ENCODE peak calls at places on chromosomes 1 and 21, in nine cellular contexts. One of them, this sample, is unnamed.

GRCh38 chr1:182721525-182721924 is 37.1 kb upstream of the RGS8 start:
- DNase-seq in mesendoderm: no peak
- DNase-seq in psoas muscle: no peak
- DNase-seq in heart left ventricle: no peak
- DNase-seq in CD4-positive, CD25-positive, alpha-beta regulatory T cell: no peak
- DNase-seq in fibroblast of lung: no peak
- DNase-seq in lung: no peak
- DNase-seq in Peyer's patch: no peak
- DNase-seq in PC-3: no peak
- DNase-seq in this sample: no peak

GRCh38 chr1:184866991-184867788 is 107.1 kb downstream of the NIBAN1 start:
- DNase-seq in mesendoderm: no peak
- DNase-seq in psoas muscle: no peak
- DNase-seq in heart left ventricle: no peak
- DNase-seq in CD4-positive, CD25-positive, alpha-beta regulatory T cell: peak; percentile 46
- DNase-seq in fibroblast of lung: peak; percentile 99
- DNase-seq in lung: no peak
- DNase-seq in Peyer's patch: no peak
- DNase-seq in PC-3: peak; percentile 76
- DNase-seq in this sample: peak; percentile 33

GRCh38 chr1:209445576-209445975 is 137.9 kb upstream of the CAMK1G start:
- DNase-seq in mesendoderm: no peak
- DNase-seq in psoas muscle: no peak
- DNase-seq in heart left ventricle: no peak
- DNase-seq in CD4-positive, CD25-positive, alpha-beta regulatory T cell: no peak
- DNase-seq in fibroblast of lung: no peak
- DNase-seq in lung: no peak
- DNase-seq in Peyer's patch: no peak
- DNase-seq in PC-3: no peak
- DNase-seq in this sample: no peak

GRCh38 chr1:153636312-153636711 is 2.4 kb downstream of the CHTOP start:
- DNase-seq in mesendoderm: no peak
- DNase-seq in psoas muscle: no peak
- DNase-seq in heart left ventricle: no peak
- DNase-seq in CD4-positive, CD25-positive, alpha-beta regulatory T cell: no peak
- DNase-seq in fibroblast of lung: no peak
- DNase-seq in lung: no peak
- DNase-seq in Peyer's patch: no peak
- DNase-seq in PC-3: no peak
- DNase-seq in this sample: no peak

GRCh38 chr1:119294199-119294598 is 74.4 kb upstream of the HAO2 start:
- DNase-seq in mesendoderm: peak; percentile 10
- DNase-seq in psoas muscle: no peak
- DNase-seq in heart left ventricle: no peak
- DNase-seq in CD4-positive, CD25-positive, alpha-beta regulatory T cell: no peak
- DNase-seq in fibroblast of lung: no peak
- DNase-seq in lung: no peak
- DNase-seq in Peyer's patch: no peak
- DNase-seq in PC-3: no peak
- DNase-seq in this sample: no peak

GRCh38 chr1:27109103-27109822 is 45.7 kb downstream of the SLC9A1 start:
- DNase-seq in mesendoderm: peak; percentile 80
- DNase-seq in psoas muscle: no peak
- DNase-seq in heart left ventricle: no peak
- DNase-seq in CD4-positive, CD25-positive, alpha-beta regulatory T cell: no peak
- DNase-seq in fibroblast of lung: no peak
- DNase-seq in lung: no peak
- DNase-seq in Peyer's patch: no peak
- DNase-seq in PC-3: peak; percentile 61
- DNase-seq in this sample: no peak

GRCh38 chr1:172697463-172698100 is 38.7 kb downstream of the FASLG start:
- DNase-seq in mesendoderm: no peak
- DNase-seq in psoas muscle: no peak
- DNase-seq in heart left ventricle: no peak
- DNase-seq in CD4-positive, CD25-positive, alpha-beta regulatory T cell: no peak
- DNase-seq in fibroblast of lung: no peak
- DNase-seq in lung: no peak
- DNase-seq in Peyer's patch: no peak
- DNase-seq in PC-3: no peak
- DNase-seq in this sample: no peak

GRCh38 chr1:228530086-228530758 is 43.0 kb downstream of the RNF187 start:
- DNase-seq in mesendoderm: no peak
- DNase-seq in psoas muscle: no peak
- DNase-seq in heart left ventricle: no peak
- DNase-seq in CD4-positive, CD25-positive, alpha-beta regulatory T cell: no peak
- DNase-seq in fibroblast of lung: no peak
- DNase-seq in lung: no peak
- DNase-seq in Peyer's patch: no peak
- DNase-seq in PC-3: no peak
- DNase-seq in this sample: no peak

GRCh38 chr1:27566462-27567182 is 37.3 kb downstream of the AHDC1 start:
- DNase-seq in mesendoderm: no peak
- DNase-seq in psoas muscle: peak; percentile 33
- DNase-seq in heart left ventricle: no peak
- DNase-seq in CD4-positive, CD25-positive, alpha-beta regulatory T cell: no peak
- DNase-seq in fibroblast of lung: no peak
- DNase-seq in lung: no peak
- DNase-seq in Peyer's patch: no peak
- DNase-seq in PC-3: no peak
- DNase-seq in this sample: no peak

GRCh38 chr1:29235955-29236742 is at the start of gene PTPRU:
- DNase-seq in mesendoderm: peak; percentile 82
- DNase-seq in psoas muscle: peak; percentile 81
- DNase-seq in heart left ventricle: peak; percentile 84
- DNase-seq in CD4-positive, CD25-positive, alpha-beta regulatory T cell: peak; percentile 63
- DNase-seq in fibroblast of lung: peak; percentile 58
- DNase-seq in lung: peak; percentile 80
- DNase-seq in Peyer's patch: peak; percentile 64
- DNase-seq in PC-3: peak; percentile 80
- DNase-seq in this sample: peak; percentile 63

GRCh38 chr1:206608108-206608698 is 4.1 kb downstream of the EIF2D start:
- DNase-seq in mesendoderm: peak; percentile 45
- DNase-seq in psoas muscle: no peak
- DNase-seq in heart left ventricle: peak; percentile 32
- DNase-seq in CD4-positive, CD25-positive, alpha-beta regulatory T cell: peak; percentile 30
- DNase-seq in fibroblast of lung: no peak
- DNase-seq in lung: no peak
- DNase-seq in Peyer's patch: peak; percentile 38
- DNase-seq in PC-3: peak; percentile 68
- DNase-seq in this sample: peak; percentile 57

GRCh38 chr1:184745929-184746583 is 8.6 kb downstream of the EDEM3 start:
- DNase-seq in mesendoderm: no peak
- DNase-seq in psoas muscle: no peak
- DNase-seq in heart left ventricle: no peak
- DNase-seq in CD4-positive, CD25-positive, alpha-beta regulatory T cell: peak; percentile 19
- DNase-seq in fibroblast of lung: no peak
- DNase-seq in lung: no peak
- DNase-seq in Peyer's patch: no peak
- DNase-seq in PC-3: no peak
- DNase-seq in this sample: no peak

GRCh38 chr21:33434770-33435360 is 31.7 kb downstream of the IFNGR2 start:
- DNase-seq in mesendoderm: no peak
- DNase-seq in psoas muscle: no peak
- DNase-seq in heart left ventricle: no peak
- DNase-seq in CD4-positive, CD25-positive, alpha-beta regulatory T cell: no peak
- DNase-seq in fibroblast of lung: peak; percentile 92
- DNase-seq in lung: no peak
- DNase-seq in Peyer's patch: no peak
- DNase-seq in PC-3: peak; percentile 93
- DNase-seq in this sample: no peak

GRCh38 chr21:36835383-36835795 is 131.1 kb downstream of the HLCS start:
- DNase-seq in mesendoderm: no peak
- DNase-seq in psoas muscle: peak; percentile 63
- DNase-seq in heart left ventricle: peak; percentile 81
- DNase-seq in CD4-positive, CD25-positive, alpha-beta regulatory T cell: no peak
- DNase-seq in fibroblast of lung: no peak
- DNase-seq in lung: no peak
- DNase-seq in Peyer's patch: no peak
- DNase-seq in PC-3: peak; percentile 47
- DNase-seq in this sample: no peak

GRCh38 chr1:6966326-6966725 is 181.1 kb downstream of the CAMTA1 start:
- DNase-seq in mesendoderm: no peak
- DNase-seq in psoas muscle: no peak
- DNase-seq in heart left ventricle: no peak
- DNase-seq in CD4-positive, CD25-positive, alpha-beta regulatory T cell: no peak
- DNase-seq in fibroblast of lung: no peak
- DNase-seq in lung: no peak
- DNase-seq in Peyer's patch: no peak
- DNase-seq in PC-3: no peak
- DNase-seq in this sample: no peak

GRCh38 chr1:6965914-6966241 is 180.6 kb downstream of the CAMTA1 start:
- DNase-seq in mesendoderm: no peak
- DNase-seq in psoas muscle: no peak
- DNase-seq in heart left ventricle: no peak
- DNase-seq in CD4-positive, CD25-positive, alpha-beta regulatory T cell: no peak
- DNase-seq in fibroblast of lung: no peak
- DNase-seq in lung: no peak
- DNase-seq in Peyer's patch: no peak
- DNase-seq in PC-3: no peak
- DNase-seq in this sample: no peak

GRCh38 chr1:6969762-6970161 is 184.5 kb downstream of the CAMTA1 start:
- DNase-seq in mesendoderm: no peak
- DNase-seq in psoas muscle: no peak
- DNase-seq in heart left ventricle: no peak
- DNase-seq in CD4-positive, CD25-positive, alpha-beta regulatory T cell: no peak
- DNase-seq in fibroblast of lung: no peak
- DNase-seq in lung: no peak
- DNase-seq in Peyer's patch: no peak
- DNase-seq in PC-3: no peak
- DNase-seq in this sample: no peak

GRCh38 chr1:6969106-6969505 is 183.9 kb downstream of the CAMTA1 start:
- DNase-seq in mesendoderm: no peak
- DNase-seq in psoas muscle: no peak
- DNase-seq in heart left ventricle: no peak
- DNase-seq in CD4-positive, CD25-positive, alpha-beta regulatory T cell: no peak
- DNase-seq in fibroblast of lung: peak; percentile 93
- DNase-seq in lung: no peak
- DNase-seq in Peyer's patch: no peak
- DNase-seq in PC-3: no peak
- DNase-seq in this sample: no peak

DNA sequence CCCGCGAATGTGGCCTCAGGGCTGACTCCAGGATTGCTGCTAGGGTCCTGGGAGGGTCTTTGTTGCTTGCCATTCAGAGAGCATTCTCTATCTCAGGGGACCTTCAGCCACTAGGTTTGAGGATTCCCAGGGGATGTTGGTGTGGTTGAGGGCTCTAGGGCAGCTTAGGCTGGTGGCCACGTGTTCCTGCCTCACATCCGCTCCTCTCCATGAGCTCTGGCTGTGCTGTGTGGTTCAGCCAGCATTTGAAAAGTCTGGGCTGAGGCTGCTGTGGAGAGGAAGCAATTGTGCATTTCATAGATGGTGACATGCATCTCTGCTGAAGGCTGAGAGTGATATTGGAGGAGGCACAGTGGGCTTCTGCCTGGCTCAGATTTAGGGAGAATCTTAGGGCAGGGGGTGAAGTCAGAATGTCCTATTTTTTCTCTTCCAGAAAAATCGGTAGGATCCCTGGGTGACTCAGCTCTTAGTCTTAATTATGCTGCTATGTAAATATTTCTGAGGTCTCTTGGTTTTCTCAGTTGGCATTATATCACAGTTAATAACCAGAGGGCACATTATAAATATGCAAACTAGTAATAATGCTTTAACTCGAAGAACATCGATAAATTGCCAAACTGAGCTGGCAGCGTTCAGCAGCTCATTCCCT is 182.3 kb downstream of the CAMTA1 start:
- DNase-seq in mesendoderm: no peak
- DNase-seq in psoas muscle: no peak
- DNase-seq in heart left ventricle: no peak
- DNase-seq in CD4-positive, CD25-positive, alpha-beta regulatory T cell: no peak
- DNase-seq in fibroblast of lung: peak; percentile 36
- DNase-seq in lung: no peak
- DNase-seq in Peyer's patch: no peak
- DNase-seq in PC-3: peak; percentile 26
- DNase-seq in this sample: no peak
- H3K27ac ChIP-seq in mesendoderm: no peak overlapping the region
- H3K27ac ChIP-seq in psoas muscle: no peak overlapping the region
- H3K27ac ChIP-seq in heart left ventricle: no peak overlapping the region
- H3K27ac ChIP-seq in CD4-positive, CD25-positive, alpha-beta regulatory T cell: no peak overlapping the region
- H3K27ac ChIP-seq in fibroblast of lung: no peak overlapping the region
- H3K27ac ChIP-seq in lung: no peak overlapping the region
- H3K27ac ChIP-seq in Peyer's patch: no peak overlapping the region
- H3K27ac ChIP-seq in PC-3: no peak overlapping the region
- H3K27ac ChIP-seq in this sample: no peak overlapping the region

GRCh38 chr1:10704383-10704882 is 92.0 kb downstream of the CASZ1 start:
- DNase-seq in mesendoderm: peak; percentile 60
- DNase-seq in psoas muscle: no peak
- DNase-seq in heart left ventricle: no peak
- DNase-seq in CD4-positive, CD25-positive, alpha-beta regulatory T cell: no peak
- DNase-seq in fibroblast of lung: peak; percentile 7
- DNase-seq in lung: no peak
- DNase-seq in Peyer's patch: no peak
- DNase-seq in PC-3: no peak
- DNase-seq in this sample: no peak
- H3K27ac ChIP-seq in mesendoderm: no peak overlapping the region
- H3K27ac ChIP-seq in psoas muscle: no peak overlapping the region
- H3K27ac ChIP-seq in heart left ventricle: no peak overlapping the region
- H3K27ac ChIP-seq in CD4-positive, CD25-positive, alpha-beta regulatory T cell: no peak overlapping the region
- H3K27ac ChIP-seq in fibroblast of lung: no peak overlapping the region
- H3K27ac ChIP-seq in lung: no peak overlapping the region
- H3K27ac ChIP-seq in Peyer's patch: no peak overlapping the region
- H3K27ac ChIP-seq in PC-3: no peak overlapping the region
- H3K27ac ChIP-seq in this sample: no peak overlapping the region

GRCh38 chr1:51443555-51443954 is 75.5 kb downstream of the EPS15 start:
- DNase-seq in mesendoderm: no peak
- DNase-seq in psoas muscle: no peak
- DNase-seq in heart left ventricle: no peak
- DNase-seq in CD4-positive, CD25-positive, alpha-beta regulatory T cell: no peak
- DNase-seq in fibroblast of lung: no peak
- DNase-seq in lung: no peak
- DNase-seq in Peyer's patch: no peak
- DNase-seq in PC-3: no peak
- DNase-seq in this sample: no peak
- H3K27ac ChIP-seq in mesendoderm: no peak overlapping the region
- H3K27ac ChIP-seq in psoas muscle: no peak overlapping the region
- H3K27ac ChIP-seq in heart left ventricle: no peak overlapping the region
- H3K27ac ChIP-seq in CD4-positive, CD25-positive, alpha-beta regulatory T cell: no peak overlapping the region
- H3K27ac ChIP-seq in fibroblast of lung: no peak overlapping the region
- H3K27ac ChIP-seq in lung: no peak overlapping the region
- H3K27ac ChIP-seq in Peyer's patch: no peak overlapping the region
- H3K27ac ChIP-seq in PC-3: no peak overlapping the region
- H3K27ac ChIP-seq in this sample: no peak overlapping the region

DNA sequence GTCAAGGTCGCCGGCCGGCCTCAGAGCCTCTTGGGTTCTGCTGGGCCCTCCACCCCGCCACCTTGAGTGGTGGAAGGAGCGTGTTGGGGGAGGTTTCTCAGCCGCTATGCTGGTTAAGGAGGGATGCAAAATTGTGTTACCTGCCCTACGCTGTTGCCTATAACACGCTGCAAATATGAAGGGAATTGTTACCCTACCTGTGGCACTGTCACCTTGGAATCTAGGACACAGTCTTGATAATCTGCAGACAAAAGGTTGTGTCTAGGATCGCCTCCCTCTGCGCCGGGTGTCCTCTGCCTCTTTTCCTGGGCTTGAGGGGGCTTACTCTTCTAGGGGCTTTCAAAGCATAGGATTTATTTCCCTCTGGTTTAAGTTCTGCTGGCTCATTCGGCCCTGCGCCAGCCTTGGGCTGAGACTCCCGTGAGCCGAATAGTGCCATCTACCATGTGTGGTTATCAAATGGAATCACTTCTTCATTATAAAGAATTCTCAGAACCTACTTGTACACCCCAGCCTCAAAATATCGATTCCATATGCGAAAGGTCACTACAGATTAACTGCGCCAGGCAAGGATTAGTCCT is 677 bp downstream of the SLC22A15 start:
- DNase-seq in mesendoderm: no peak
- DNase-seq in psoas muscle: no peak
- DNase-seq in heart left ventricle: peak; percentile 29
- DNase-seq in CD4-positive, CD25-positive, alpha-beta regulatory T cell: no peak
- DNase-seq in fibroblast of lung: no peak
- DNase-seq in lung: no peak
- DNase-seq in Peyer's patch: no peak
- DNase-seq in PC-3: peak; percentile 19
- DNase-seq in this sample: no peak
- H3K27ac ChIP-seq in mesendoderm: peak overlapping the region; percentile 27
- H3K27ac ChIP-seq in psoas muscle: no peak overlapping the region
- H3K27ac ChIP-seq in heart left ventricle: peak overlapping the region; percentile 90
- H3K27ac ChIP-seq in CD4-positive, CD25-positive, alpha-beta regulatory T cell: no peak overlapping the region
- H3K27ac ChIP-seq in fibroblast of lung: peak overlapping the region; percentile 40
- H3K27ac ChIP-seq in lung: peak overlapping the region; percentile 9
- H3K27ac ChIP-seq in Peyer's patch: peak overlapping the region; percentile 78
- H3K27ac ChIP-seq in PC-3: peak overlapping the region; percentile 25
- H3K27ac ChIP-seq in this sample: no peak overlapping the region

This sample was measured in CD4-positive, alpha-beta T cell.